ENCODE peak calls at places on chromosomes 12 and 14, in seven cellular contexts. I is SK-N-SH, Y is OCI-LY7, T is HCT116, D is GM23248, Q is GM23338, Z is neural progenitor cell. W is an unnamed sample.

GRCh38 chr12:59977779-59978178 is 381.9 kb downstream of the SLC16A7 start:
- DNase-seq in D (no peak), Y (no peak), T (no peak), Q (no peak), I (no peak), Z (no peak), W (no peak)

GRCh38 chr12:71475280-71475679 is 35.7 kb downstream of the LGR5 start:
- DNase-seq in Z (no peak), D (peak; percentile 61), Y (no peak), I (no peak), T (no peak), Q (no peak), W (no peak)

GRCh38 chr14:33777651-33778050 is 173.2 kb downstream of the EGLN3 start:
- DNase-seq in Y (no peak), D (no peak), Z (peak; percentile 15), Q (no peak), T (no peak), I (no peak), W (no peak)

GRCh38 chr14:67987596-67987995 is 168.0 kb downstream of the RAD51B start:
- DNase-seq in Y (no peak), D (peak; percentile 85), Q (no peak), T (no peak), I (no peak), Z (no peak), W (peak; percentile 21)

GRCh38 chr14:33103489-33103888 is 164.8 kb downstream of the NPAS3 start:
- DNase-seq in Y (no peak), Z (no peak), T (no peak), I (no peak), D (no peak), Q (no peak), W (peak; percentile 8)

GRCh38 chr14:53929871-53930685 is 26.5 kb downstream of the BMP4 start:
- DNase-seq in Y (peak; percentile 50), I (no peak), D (no peak), Q (peak; percentile 90), Z (peak; percentile 62), T (peak; percentile 37), W (peak; percentile 62)

GRCh38 chr12:104506691-104507401 is 50.1 kb downstream of the CHST11 start:
- DNase-seq in T (no peak), D (no peak), I (no peak), Q (peak; percentile 63), Y (no peak), Z (no peak), W (no peak)

GRCh38 chr12:49489720-49490119 is 49.1 kb upstream of the KCNH3 start:
- DNase-seq in D (peak; percentile 58), Y (no peak), I (no peak), T (peak; percentile 70), Q (peak; percentile 67), Z (no peak), W (no peak)

GRCh38 chr14:34099630-34100029 is 148.8 kb upstream of the EGLN3 start:
- DNase-seq in Q (no peak), T (no peak), D (no peak), Z (no peak), Y (no peak), I (no peak), W (no peak)

GRCh38 chr14:101336203-101336602 is 225.1 kb upstream of the DIO3 start:
- DNase-seq in I (no peak), Y (no peak), Q (no peak), T (no peak), Z (no peak), D (no peak), W (no peak)

GRCh38 chr14:35808076-35808657 is 928 bp downstream of the RALGAPA1 start:
- DNase-seq in T (no peak), Z (peak; percentile 43), Q (peak; percentile 73), I (no peak), Y (peak; percentile 38), D (peak; percentile 69), W (peak; percentile 45)

DNA sequence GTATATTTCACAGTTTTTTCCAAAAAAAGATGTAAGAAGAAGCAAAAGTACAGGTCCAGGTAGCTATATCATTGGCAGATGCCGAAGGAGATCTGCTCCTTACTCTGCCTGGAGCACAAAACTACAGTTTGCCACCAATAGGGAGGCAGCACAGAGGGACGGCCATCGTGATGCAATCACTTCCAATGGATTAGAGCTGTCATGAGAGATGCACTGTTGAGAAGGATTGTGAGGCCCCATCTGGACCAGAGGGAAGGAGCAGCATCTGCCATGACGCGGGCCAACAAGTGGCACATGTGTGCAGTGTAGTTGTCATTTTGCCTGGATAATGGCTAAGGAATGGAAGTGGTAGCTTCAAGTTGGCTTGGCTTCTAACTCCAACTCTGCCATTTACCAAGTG is 318.8 kb upstream of the FKBP4 start:
- DNase-seq in Y (no peak), D (no peak), I (no peak), Q (no peak), Z (no peak), T (no peak), W (no peak)
- TF ChIP-seq EZH2phosphoT487 in Y (no peak), D (no peak), I (no peak), Q (no peak), Z (no peak), T (no peak), W (no peak)

DNA sequence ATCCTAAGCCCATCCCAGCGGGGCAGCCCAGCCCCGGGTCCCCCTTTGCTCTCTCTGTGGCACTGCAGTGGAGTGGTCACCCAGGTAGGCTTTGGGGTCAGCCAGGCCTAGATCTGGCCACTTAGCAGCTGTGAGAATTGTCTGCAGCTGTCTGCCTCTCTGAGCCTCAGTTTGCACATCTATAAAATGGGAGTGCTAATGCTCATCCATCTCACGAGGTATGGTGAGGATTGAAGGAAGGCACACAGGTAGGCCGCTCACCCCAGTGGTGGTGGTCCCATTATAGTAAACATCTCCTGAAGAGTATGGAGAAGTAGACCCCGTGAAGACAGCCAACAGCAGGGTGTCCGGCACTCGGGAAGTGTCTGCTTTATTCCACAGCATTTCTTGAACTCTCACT is 9.2 kb downstream of the FOXN4 start:
- DNase-seq in Y (no peak), T (no peak), Q (no peak), D (no peak), Z (no peak), I (no peak), W (no peak)
- TF ChIP-seq EZH2phosphoT487 in Y (no peak), T (no peak), Q (no peak), D (no peak), Z (no peak), I (no peak), W (no peak)

DNA sequence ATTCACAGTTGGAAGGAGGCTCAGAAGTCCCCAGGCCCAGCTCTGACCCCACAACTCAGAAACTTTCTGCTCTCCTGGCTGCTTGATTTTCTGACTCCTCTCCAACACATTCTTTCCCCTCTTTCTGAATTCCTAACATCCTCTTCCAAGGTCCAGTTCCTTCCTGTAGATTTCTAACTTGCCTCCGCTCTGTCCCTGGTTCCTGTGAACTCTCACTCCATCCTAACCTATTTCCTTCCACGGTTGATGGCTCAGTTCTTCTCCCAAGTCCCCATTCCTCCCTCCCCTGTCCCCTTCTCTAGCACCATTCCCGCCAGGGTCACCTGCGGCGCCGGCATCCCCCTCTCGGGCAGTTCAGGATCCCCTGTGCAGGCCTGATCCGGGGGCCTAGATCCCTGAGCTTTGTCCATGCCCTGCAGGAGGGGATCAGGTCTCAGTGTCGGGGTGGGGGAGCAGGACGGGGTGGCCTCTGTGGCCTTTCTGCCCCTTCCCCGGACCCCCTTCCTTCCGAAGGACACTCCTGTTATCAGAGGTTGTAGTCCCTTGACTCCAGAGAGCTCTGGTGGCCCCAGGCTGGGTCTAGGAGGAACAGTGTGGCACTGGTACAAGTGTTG is 6.0 kb upstream of the SLC22A17 start:
- DNase-seq in Z (no peak), I (no peak), D (no peak), Q (no peak), T (no peak), Y (no peak), W (no peak)
- TF ChIP-seq EZH2phosphoT487 in Z (no peak), I (no peak), D (no peak), Q (no peak), T (no peak), Y (no peak), W (no peak)

GRCh38 chr14:69572634-69573135 is 2.0 kb downstream of the CCDC177 start:
- DNase-seq in T (no peak), Q (peak; percentile 21), Y (no peak), I (no peak), D (peak; percentile 35), Z (no peak), W (no peak)

GRCh38 chr14:69574954-69575295 is 254 bp upstream of the CCDC177 start:
- DNase-seq in Q (no peak), D (no peak), Z (no peak), I (no peak), T (no peak), Y (no peak), W (no peak)

GRCh38 chr14:69573205-69573840 is 1.3 kb downstream of the CCDC177 start:
- DNase-seq in Y (no peak), T (no peak), D (peak; percentile 33), Q (peak; percentile 13), Z (no peak), I (peak; percentile 19), W (no peak)

GRCh38 chr14:69574266-69574953 is at the start of gene CCDC177:
- DNase-seq in Q (peak; percentile 89), Z (peak; percentile 94), Y (peak; percentile 50), T (peak; percentile 21), I (peak; percentile 88), D (peak; percentile 67), W (peak; percentile 82)

DNA sequence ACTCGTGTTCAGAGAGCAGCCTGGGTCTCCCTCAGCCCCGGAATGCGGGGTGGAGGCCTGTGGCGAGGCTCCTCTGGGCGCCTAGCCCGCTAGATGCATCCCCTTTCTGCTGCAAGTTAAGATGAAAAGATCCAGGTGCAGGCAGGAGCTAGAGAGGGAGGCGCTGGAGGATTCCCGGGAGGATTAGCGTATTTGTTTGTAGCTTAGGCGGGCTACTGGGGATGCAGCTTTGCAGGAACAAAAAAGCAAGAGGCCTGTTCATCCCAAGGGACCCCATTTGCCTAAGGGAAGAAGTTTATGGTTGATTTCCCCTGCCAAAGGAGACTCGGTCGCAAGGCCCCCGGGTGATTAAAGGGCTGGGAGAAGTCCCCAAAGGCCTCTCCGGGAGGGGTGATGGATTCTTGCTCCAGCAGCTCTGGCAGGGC is 818 bp downstream of the CCDC177 start:
- DNase-seq in I (no peak), Q (peak; percentile 61), Z (peak; percentile 95), Y (no peak), T (no peak), D (peak; percentile 7), W (peak; percentile 20)
- TF ChIP-seq EZH2phosphoT487 in I (no peak), Q (no peak), Z (no peak), Y (no peak), T (no peak), D (no peak), W (no peak)

GRCh38 chr14:59699422-59699821 is 122.8 kb upstream of the CCDC175 start:
- DNase-seq in T (no peak), I (no peak), Z (no peak), Y (no peak), D (no peak), Q (no peak), W (no peak)

GRCh38 chr14:59704054-59704453 is 127.4 kb upstream of the CCDC175 start:
- DNase-seq in Q (no peak), I (no peak), D (no peak), T (no peak), Z (no peak), Y (no peak), W (no peak)

GRCh38 chr14:59695198-59695597 is 118.6 kb upstream of the CCDC175 start:
- DNase-seq in Y (no peak), I (no peak), Z (no peak), Q (no peak), D (no peak), T (no peak), W (no peak)

DNA sequence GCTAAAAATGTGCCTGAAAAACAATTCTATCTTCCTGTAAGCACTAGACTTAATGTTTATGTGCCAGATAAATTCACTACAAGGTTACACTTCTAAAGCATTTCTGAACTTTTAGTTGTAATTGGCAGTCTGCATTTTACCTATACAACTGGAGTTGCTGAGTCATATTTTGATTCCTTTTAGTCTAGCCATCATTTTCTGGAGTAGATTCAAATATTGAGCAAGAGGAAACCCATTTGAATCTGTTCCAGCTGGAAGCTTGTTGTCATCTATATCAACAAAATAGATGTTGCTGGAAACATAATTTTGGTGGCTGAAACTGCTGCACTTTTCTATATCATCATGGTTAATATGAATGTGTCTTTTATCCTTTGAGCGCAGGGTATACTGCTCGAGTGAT is 122.2 kb upstream of the CCDC175 start:
- DNase-seq in Q (no peak), D (no peak), I (no peak), Y (no peak), Z (no peak), T (no peak), W (no peak)
- TF ChIP-seq EZH2phosphoT487 in Q (no peak), D (no peak), I (no peak), Y (no peak), Z (no peak), T (no peak), W (no peak)

W was measured in hepatocyte.